ENCODE peak calls at places on chromosomes 1 and 21, in four cellular contexts. M is A172; J is HEK293T; V is activated T-helper 1 cell treated with anti-CD3 and anti-CD28 coated beads, Interleukin-2, amount 50 U/mL, for 16 hours. B is an unnamed sample.
A peak's percentile ranks its signal among the peaks of the same experiment; 100 is the strongest.

GRCh38 chr1:95311762-95312161 is 77.8 kb downstream of the RWDD3 start:
- DNase-seq in M (no peak), J (no peak), V (no peak), B (no peak)

GRCh38 chr1:109181085-109181806 is 32.5 kb upstream of the SARS1 start:
- DNase-seq in M (no peak), J (no peak), V (no peak), B (no peak)

GRCh38 chr1:186812560-186812959 is 16.2 kb upstream of the PLA2G4A start:
- DNase-seq in M (peak; percentile 8), J (no peak), V (no peak), B (no peak)

GRCh38 chr1:24955161-24955560 is 25.1 kb upstream of the RUNX3 start:
- DNase-seq in M (peak; percentile 79), J (no peak), V (peak; percentile 29), B (peak; percentile 42)

GRCh38 chr1:213745451-213745850 is 242.3 kb upstream of the PROX1 start:
- DNase-seq in M (no peak), J (no peak), V (no peak), B (no peak)

GRCh38 chr1:156276966-156277381 is 5.7 kb downstream of the SMG5 start:
- DNase-seq in M (no peak), J (no peak), V (no peak), B (no peak)

GRCh38 chr21:42289926-42290325 is 25.3 kb downstream of the TFF3 start:
- DNase-seq in M (no peak), J (no peak), V (no peak), B (no peak)

GRCh38 chr1:6177681-6178380 is 2.3 kb downstream of the CHD5 start:
- DNase-seq in M (no peak), J (no peak), V (no peak), B (no peak)

GRCh38 chr1:227766015-227766634 is 30.9 kb downstream of the SNAP47 start:
- DNase-seq in M (peak; percentile 95), J (no peak), V (peak; percentile 73), B (peak; percentile 67)

GRCh38 chr1:217946581-217946980 is 315.4 kb downstream of the SPATA17 start:
- DNase-seq in M (no peak), J (no peak), V (no peak), B (no peak)

GRCh38 chr1:147721711-147722110 is 38.7 kb downstream of the GJA5 start:
- DNase-seq in M (no peak), J (no peak), V (no peak), B (no peak)

GRCh38 chr1:22790232-22791008 is 79.8 kb downstream of the EPHB2 start:
- DNase-seq in M (no peak), J (no peak), V (no peak), B (no peak)

GRCh38 chr21:28427356-28428022 is 565.2 kb downstream of the LTN1 start:
- DNase-seq in M (peak; percentile 78), J (no peak), V (no peak), B (no peak)

GRCh38 chr1:178465011-178465410 is 31.8 kb downstream of the CLEC20A start:
- DNase-seq in M (no peak), J (no peak), V (no peak), B (no peak)

GRCh38 chr1:5616366-5617178 is 375.7 kb downstream of the NPHP4 start:
- DNase-seq in M (no peak), J (no peak), V (no peak), B (no peak)

GRCh38 chr1:89203166-89203565 is 4.4 kb upstream of the GBP4 start:
- DNase-seq in M (peak; percentile 4), J (no peak), V (no peak), B (no peak)

GRCh38 chr1:53372501-53372951 is 44.7 kb upstream of the LRP8 start:
- DNase-seq in M (no peak), J (no peak), V (no peak), B (no peak)

GRCh38 chr21:43015906-43016540 is 41.7 kb downstream of the PKNOX1 start:
- DNase-seq in M (no peak), J (no peak), V (no peak), B (no peak)

GRCh38 chr1:248841702-248842395 is 3.8 kb downstream of the ZNF672 start:
- DNase-seq in M (peak; percentile 26), J (no peak), V (no peak), B (no peak)

GRCh38 chr1:189619682-189620332 is 857.9 kb downstream of the BRINP3 start:
- DNase-seq in M (peak; percentile 93), J (no peak), V (no peak), B (no peak)

GRCh38 chr1:25703041-25703440 is 86.5 kb downstream of the MAN1C1 start:
- DNase-seq in M (no peak), J (no peak), V (no peak), B (no peak)

GRCh38 chr21:28699591-28700259 is 293.0 kb downstream of the LTN1 start:
- DNase-seq in M (no peak), J (no peak), V (no peak), B (no peak)

GRCh38 chr1:110672001-110672752 is 2.6 kb downstream of the KCNA3 start:
- DNase-seq in M (peak; percentile 21), J (peak; percentile 32), V (peak; percentile 25), B (peak; percentile 32)

GRCh38 chr1:18761948-18762905 is 97.2 kb downstream of the TAS1R2 start:
- DNase-seq in M (peak; percentile 0), J (no peak), V (no peak), B (no peak)

B was measured in central memory CD8-positive, alpha-beta T cell.